ENCODE peak calls at places on chromosomes 16 and 17, in seven cellular contexts. B is neural crest cell; S is fibroblast of the aortic adventitia; D is endothelial cell; P is mammary epithelial cell; W is effector memory CD8-positive, alpha-beta T cell; O is substantia nigra. J is an unnamed sample.

GRCh38 chr16:11258553-11259287 is 2.7 kb upstream of the SOCS1 start:
- DNase-seq in S (peak), O (peak), W (no peak), D (no peak), B (no peak), P (no peak), J (no peak)

GRCh38 chr17:75396781-75397180 is 8.7 kb downstream of the GRB2 start:
- DNase-seq in P (no peak), S (no peak), O (no peak), W (no peak), B (no peak), D (no peak), J (no peak)

GRCh38 chr16:4443986-4444385 is 18.3 kb downstream of the DNAJA3 start:
- DNase-seq in W (no peak), O (no peak), P (no peak), D (no peak), B (no peak), S (no peak), J (no peak)

GRCh38 chr16:68331879-68332410 is 21.1 kb downstream of the PRMT7 start:
- DNase-seq in B (no peak), O (no peak), P (no peak), S (peak), W (no peak), D (no peak), J (no peak)

GRCh38 chr16:80350066-80350465 is 190.7 kb upstream of the DYNLRB2 start:
- DNase-seq in P (no peak), B (no peak), O (no peak), S (no peak), W (no peak), D (no peak), J (no peak)

GRCh38 chr16:27355610-27356009 is 41.8 kb downstream of the IL4R start:
- DNase-seq in B (no peak), O (no peak), D (peak), W (peak), S (peak), P (no peak), J (no peak)

GRCh38 chr17:80007939-80008338 is 27.7 kb downstream of the TBC1D16 start:
- DNase-seq in P (no peak), B (no peak), W (no peak), O (no peak), D (no peak), S (no peak), J (no peak)

GRCh38 chr17:2580641-2581040 is 12.8 kb upstream of the PAFAH1B1 start:
- DNase-seq in S (no peak), W (no peak), P (no peak), D (no peak), B (no peak), O (peak), J (no peak)

GRCh38 chr16:1781758-1782407 is 488 bp downstream of the SPSB3 start:
- DNase-seq in W (peak), B (no peak), S (no peak), P (peak), D (peak), O (no peak), J (peak)

GRCh38 chr17:2058521-2059124 is 3.7 kb downstream of the HIC1 start:
- DNase-seq in W (peak), B (peak), O (no peak), P (no peak), S (peak), D (peak), J (no peak)

J was measured in LoVo.